ENCODE peak calls at places on chromosomes 1 and 21, in six cellular contexts. I, C, W, E, K and U are unnamed samples. For H3K27me3 and H3K36me3, the result is how much of the 10 kb centered on the place peaks cover.

GRCh38 chr1:193476748-193477147 is 290.3 kb upstream of the B3GALT2 start:
- DNase-seq in W (no peak), C (no peak), I (no peak), K (no peak), E (no peak), U (no peak)

GRCh38 chr1:243246916-243247315 is 8.2 kb downstream of the CEP170 start:
- DNase-seq in I (no peak), K (no peak), E (no peak), W (no peak), C (no peak), U (no peak)

GRCh38 chr1:204450461-204451257 is 39.0 kb upstream of the PPP1R15B start:
- DNase-seq in E (no peak), W (no peak), C (peak), I (no peak), K (peak), U (peak)

GRCh38 chr1:2228684-2229031 is 539 bp downstream of the SKI start:
- DNase-seq in E (peak), K (no peak), I (no peak), C (peak), W (no peak), U (no peak)

GRCh38 chr1:21837476-21837875 is 25.4 kb downstream of the LDLRAD2 start:
- DNase-seq in C (no peak), I (no peak), W (no peak), E (no peak), K (no peak), U (no peak)

GRCh38 chr1:172172267-172172880 is 248.1 kb upstream of the C1orf105 start:
- DNase-seq in K (no peak), C (no peak), E (no peak), W (no peak), I (no peak), U (no peak)

GRCh38 chr1:164518692-164519332 is 40.2 kb upstream of the PBX1 start:
- DNase-seq in C (peak), E (no peak), W (no peak), I (no peak), K (no peak), U (no peak)

GRCh38 chr1:14215151-14215550 is 383.3 kb upstream of the KAZN start:
- DNase-seq in W (no peak), E (no peak), K (no peak), I (no peak), C (no peak), U (no peak)

GRCh38 chr1:67339623-67340343 is 32.1 kb downstream of the IL12RB2 start:
- DNase-seq in E (no peak), I (no peak), C (no peak), K (no peak), W (no peak), U (no peak)

GRCh38 chr21:29939859-29940245 is at the start of gene GRIK1:
- DNase-seq in W (no peak), C (peak), E (peak), K (no peak), I (no peak), U (peak)

GRCh38 chr21:38494688-38495087 is 3.6 kb downstream of the ERG start:
- DNase-seq in C (no peak), W (no peak), K (no peak), E (no peak), I (no peak), U (no peak)

GRCh38 chr1:119732465-119733168 is 20.9 kb downstream of the PHGDH start:
- DNase-seq in K (no peak), W (no peak), E (no peak), C (no peak), I (no peak), U (no peak)

GRCh38 chr1:46300673-46301405 is 2.6 kb downstream of the LRRC41 start:
- DNase-seq in C (peak), K (peak), E (no peak), W (peak), I (no peak), U (no peak)

GRCh38 chr1:206930210-206930798 is 8.6 kb upstream of the FCMR start:
- DNase-seq in I (peak), K (no peak), E (no peak), W (no peak), C (no peak), U (no peak)

DNA sequence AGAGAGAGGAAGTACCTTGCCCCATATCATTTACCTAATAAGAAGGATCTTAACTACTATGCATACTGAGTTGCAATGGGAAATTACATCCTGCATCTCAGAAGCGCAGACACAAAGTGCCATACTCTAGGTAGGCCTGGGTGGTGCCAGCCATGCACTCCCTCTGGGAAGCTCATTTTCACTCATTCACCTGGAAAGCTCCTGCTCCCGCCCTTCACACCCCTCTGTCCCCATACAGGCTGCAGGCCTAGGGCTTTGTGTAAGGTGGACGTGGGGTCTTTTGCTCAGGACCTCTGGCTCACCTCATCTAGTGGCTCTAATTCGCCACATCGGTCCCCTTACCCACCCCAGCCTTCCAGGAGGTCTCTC is 796 bp downstream of the MRPS15 start:
- DNase-seq in W (no peak), K (no peak), E (no peak), C (no peak), I (no peak), U (peak)
- H3K27me3 ChIP-seq in W (under half), K (under half), E (under half), C (under half), I (under half), U (under half)

GRCh38 chr1:111842411-111842810 is 86.7 kb downstream of the DDX20 start:
- DNase-seq in C (no peak), E (no peak), K (no peak), I (no peak), W (no peak), U (no peak)

GRCh38 chr1:111837398-111837797 is 81.7 kb downstream of the DDX20 start:
- DNase-seq in K (peak), I (no peak), E (no peak), W (no peak), C (no peak), U (no peak)

GRCh38 chr1:111841746-111842145 is 86.0 kb downstream of the DDX20 start:
- DNase-seq in I (no peak), W (no peak), C (no peak), K (no peak), E (no peak), U (no peak)

GRCh38 chr1:111843177-111843576 is 87.5 kb downstream of the DDX20 start:
- DNase-seq in W (no peak), I (no peak), C (no peak), K (no peak), E (no peak), U (no peak)

GRCh38 chr1:111841189-111841588 is 85.5 kb downstream of the DDX20 start:
- DNase-seq in E (no peak), K (no peak), I (no peak), C (no peak), W (no peak), U (no peak)
- H3K4me3 ChIP-seq in E (no peak), K (no peak), I (no peak), C (no peak), W (no peak), U (no peak)

DNA sequence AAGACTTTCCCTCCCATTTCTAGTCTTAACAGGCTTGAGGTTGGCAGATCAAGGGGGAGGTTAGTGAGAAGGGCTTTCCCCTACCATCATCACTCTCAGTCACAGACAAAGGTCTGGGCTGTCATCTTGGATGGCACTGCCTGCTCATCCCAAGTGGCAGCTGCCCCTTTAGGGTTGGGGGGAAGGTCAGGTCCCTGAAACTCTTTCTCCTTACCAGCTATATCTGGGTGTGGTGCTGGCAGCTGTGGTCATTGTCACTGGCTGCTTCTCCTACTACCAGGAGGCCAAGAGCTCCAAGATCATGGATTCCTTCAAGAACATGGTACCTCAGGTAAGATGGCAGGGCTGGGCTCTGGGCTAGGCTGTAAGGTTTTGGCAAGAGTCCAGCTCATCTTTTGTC is 8.2 kb downstream of the ATP1A2 start:
- DNase-seq in W (no peak), E (no peak), C (no peak), K (no peak), I (no peak), U (no peak)
- H3K36me3 ChIP-seq in W (under half), E (under half), C (under half), K (half or more), I (under half), U (under half)

GRCh38 chr1:184393924-184394323 is 7.1 kb downstream of the C1orf21 start:
- DNase-seq in W (no peak), K (no peak), I (no peak), C (no peak), E (no peak), U (no peak)
- H3K27me3 ChIP-seq in W (under half), K (under half), I (under half), C (under half), E (under half), U (under half)

GRCh38 chr1:26160527-26161407 is 1.9 kb downstream of the FAM110D start:
- DNase-seq in C (peak), E (peak), I (peak), W (no peak), K (peak), U (peak)
- H3K4me3 ChIP-seq in C (peak), E (peak), I (no peak), W (peak), K (peak), U (peak)

DNA sequence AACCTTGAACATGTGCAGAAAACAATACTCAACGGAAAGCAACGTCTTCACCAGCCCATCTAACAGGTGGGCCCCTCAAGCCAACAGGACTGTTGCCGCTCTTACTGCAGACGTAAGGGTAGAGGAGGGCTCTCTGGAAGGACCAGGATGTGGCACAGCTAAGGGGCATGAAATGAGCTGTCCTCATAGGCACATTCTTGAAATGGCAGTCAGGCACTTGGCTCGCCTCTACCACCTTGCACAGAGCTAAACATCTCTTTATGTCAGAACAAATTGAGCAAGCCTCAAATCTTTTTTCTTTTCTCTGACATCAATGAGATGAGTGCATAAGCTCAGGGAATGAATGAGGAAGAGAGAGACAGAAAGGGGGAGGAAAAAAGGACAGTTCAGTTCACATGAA is 86.4 kb upstream of the ESRRG start:
- DNase-seq in K (no peak), I (no peak), C (no peak), E (no peak), W (no peak), U (no peak)
- H3K36me3 ChIP-seq in K (under half), I (under half), C (under half), E (under half), W (under half), U (under half)

DNA sequence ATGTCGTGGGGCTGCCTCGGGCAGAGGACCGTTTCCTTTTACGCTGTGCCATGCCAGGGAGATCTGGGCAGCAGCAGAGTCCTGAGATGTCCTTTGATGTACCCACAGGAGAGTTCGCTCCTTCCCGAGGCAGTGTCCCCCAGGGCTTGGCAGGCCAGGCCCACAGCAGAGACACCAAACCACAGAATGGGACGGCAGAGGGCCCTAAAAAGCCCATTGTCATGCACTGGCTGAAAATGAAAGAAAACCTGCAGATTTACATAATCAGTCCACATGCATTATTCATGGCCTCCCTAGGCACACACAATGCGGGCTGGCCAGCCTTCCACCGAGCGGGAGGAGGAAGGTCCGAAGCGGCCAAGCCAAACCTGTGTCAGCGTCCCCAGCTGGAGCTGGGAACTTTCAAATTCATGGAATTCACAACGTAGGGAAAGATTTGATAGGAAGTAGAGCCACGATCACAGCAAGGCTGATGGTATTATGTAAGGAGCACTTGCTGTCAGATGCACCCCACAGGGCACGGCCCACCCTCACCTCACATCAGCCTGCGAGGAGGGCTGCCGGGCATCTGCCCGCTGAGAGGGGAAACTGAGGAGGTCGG is 25.3 kb upstream of the EFHD2 start:
- DNase-seq in E (no peak), C (peak), W (no peak), I (no peak), K (no peak), U (peak)
- H3K27me3 ChIP-seq in E (under half), C (half or more), W (under half), I (under half), K (under half), U (half or more)

GRCh38 chr1:166489356-166489669 is 322.5 kb upstream of the FAM78B start:
- DNase-seq in I (no peak), K (no peak), W (no peak), C (no peak), E (no peak), U (no peak)
- H3K4me3 ChIP-seq in I (peak), K (peak), W (peak), C (no peak), E (no peak), U (no peak)

DNA sequence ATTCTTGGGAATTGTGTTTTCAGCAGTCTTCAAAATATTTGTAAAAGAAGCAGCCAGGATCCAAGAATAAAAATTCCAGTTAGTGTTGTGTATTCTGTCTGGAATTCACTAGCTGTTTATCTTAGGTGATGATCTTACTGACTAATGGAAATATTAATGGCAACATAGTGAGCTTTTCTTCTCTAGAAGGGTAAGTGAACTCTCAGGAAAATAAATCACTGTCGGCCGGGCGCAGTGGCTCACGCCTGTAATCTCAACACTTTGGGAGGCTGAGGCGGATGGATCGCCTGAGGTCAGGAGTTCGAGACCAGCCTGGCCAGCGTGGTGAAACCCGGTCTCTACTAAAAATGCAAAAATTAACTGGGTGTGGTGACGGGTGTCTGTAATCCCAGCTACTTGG is 87.4 kb upstream of the KIF1B start:
- DNase-seq in K (no peak), W (peak), I (no peak), E (no peak), C (no peak), U (no peak)
- H3K36me3 ChIP-seq in K (half or more), W (under half), I (under half), E (under half), C (under half), U (under half)

GRCh38 chr1:228063251-228064191 is 19.0 kb upstream of the ARF1 start:
- DNase-seq in W (peak), E (no peak), K (no peak), I (peak), C (no peak), U (no peak)
- H3K27me3 ChIP-seq in W (half or more), E (under half), K (half or more), I (half or more), C (half or more), U (half or more)